ENCODE peak calls at places on chromosome 13, in six cellular contexts. One of them, this sample, is unnamed.
A peak's percentile ranks its signal among the peaks of the same experiment; 100 is the strongest.

GRCh38 chr13:91632071-91632470 is 233.7 kb downstream of the GPC5 start:
- DNase-seq in neural progenitor cell: no peak
- DNase-seq in SK-N-SH: no peak
- DNase-seq in GM23338: no peak
- DNase-seq in GM23248: peak; percentile 3
- DNase-seq in HCT116: no peak
- DNase-seq in this sample: peak; percentile 18

GRCh38 chr13:64591981-64592380 is 2638.2 kb downstream of the PCDH9 start:
- DNase-seq in neural progenitor cell: no peak
- DNase-seq in SK-N-SH: no peak
- DNase-seq in GM23338: no peak
- DNase-seq in GM23248: peak; percentile 44
- DNase-seq in HCT116: no peak
- DNase-seq in this sample: peak; percentile 22

GRCh38 chr13:111893607-111894443 is 173.1 kb upstream of the SOX1 start:
- DNase-seq in neural progenitor cell: peak; percentile 73
- DNase-seq in SK-N-SH: no peak
- DNase-seq in GM23338: peak; percentile 52
- DNase-seq in GM23248: no peak
- DNase-seq in HCT116: no peak
- DNase-seq in this sample: no peak

GRCh38 chr13:30998548-30999140 is 66.2 kb downstream of the TEX26 start:
- DNase-seq in neural progenitor cell: peak; percentile 27
- DNase-seq in SK-N-SH: peak; percentile 77
- DNase-seq in GM23338: no peak
- DNase-seq in GM23248: peak; percentile 55
- DNase-seq in HCT116: no peak
- DNase-seq in this sample: no peak

GRCh38 chr13:88908896-88909535 is 1237.8 kb downstream of the SLITRK5 start:
- DNase-seq in neural progenitor cell: peak; percentile 4
- DNase-seq in SK-N-SH: no peak
- DNase-seq in GM23338: no peak
- DNase-seq in GM23248: no peak
- DNase-seq in HCT116: no peak
- DNase-seq in this sample: no peak

GRCh38 chr13:101416181-101417042 is at the start of gene NALCN:
- DNase-seq in neural progenitor cell: peak; percentile 71
- DNase-seq in SK-N-SH: peak; percentile 82
- DNase-seq in GM23338: peak; percentile 59
- DNase-seq in GM23248: peak; percentile 69
- DNase-seq in HCT116: no peak
- DNase-seq in this sample: peak; percentile 39

GRCh38 chr13:98371624-98372023 is 194.6 kb upstream of the RNF113B start:
- DNase-seq in neural progenitor cell: no peak
- DNase-seq in SK-N-SH: no peak
- DNase-seq in GM23338: no peak
- DNase-seq in GM23248: no peak
- DNase-seq in HCT116: no peak
- DNase-seq in this sample: no peak

GRCh38 chr13:42113478-42113877 is 65.0 kb downstream of the DGKH start:
- DNase-seq in neural progenitor cell: no peak
- DNase-seq in SK-N-SH: no peak
- DNase-seq in GM23338: no peak
- DNase-seq in GM23248: no peak
- DNase-seq in HCT116: no peak
- DNase-seq in this sample: no peak

GRCh38 chr13:48853381-48854102 is 122.2 kb upstream of the FNDC3A start:
- DNase-seq in neural progenitor cell: no peak
- DNase-seq in SK-N-SH: no peak
- DNase-seq in GM23338: no peak
- DNase-seq in GM23248: peak; percentile 20
- DNase-seq in HCT116: no peak
- DNase-seq in this sample: no peak

GRCh38 chr13:65638572-65639168 is 1591.5 kb downstream of the PCDH9 start:
- DNase-seq in neural progenitor cell: peak; percentile 47
- DNase-seq in SK-N-SH: peak; percentile 0
- DNase-seq in GM23338: peak; percentile 72
- DNase-seq in GM23248: peak; percentile 48
- DNase-seq in HCT116: peak; percentile 35
- DNase-seq in this sample: peak; percentile 56

GRCh38 chr13:110498327-110498726 is 63.2 kb downstream of the RAB20 start:
- DNase-seq in neural progenitor cell: no peak
- DNase-seq in SK-N-SH: no peak
- DNase-seq in GM23338: no peak
- DNase-seq in GM23248: no peak
- DNase-seq in HCT116: no peak
- DNase-seq in this sample: no peak

GRCh38 chr13:110501188-110501587 is 60.3 kb downstream of the RAB20 start:
- DNase-seq in neural progenitor cell: no peak
- DNase-seq in SK-N-SH: no peak
- DNase-seq in GM23338: no peak
- DNase-seq in GM23248: no peak
- DNase-seq in HCT116: no peak
- DNase-seq in this sample: no peak

GRCh38 chr13:110498765-110499164 is 62.8 kb downstream of the RAB20 start:
- DNase-seq in neural progenitor cell: no peak
- DNase-seq in SK-N-SH: no peak
- DNase-seq in GM23338: no peak
- DNase-seq in GM23248: no peak
- DNase-seq in HCT116: no peak
- DNase-seq in this sample: no peak

GRCh38 chr13:110497003-110497402 is 64.5 kb downstream of the RAB20 start:
- DNase-seq in neural progenitor cell: no peak
- DNase-seq in SK-N-SH: no peak
- DNase-seq in GM23338: no peak
- DNase-seq in GM23248: no peak
- DNase-seq in HCT116: no peak
- DNase-seq in this sample: no peak

DNA sequence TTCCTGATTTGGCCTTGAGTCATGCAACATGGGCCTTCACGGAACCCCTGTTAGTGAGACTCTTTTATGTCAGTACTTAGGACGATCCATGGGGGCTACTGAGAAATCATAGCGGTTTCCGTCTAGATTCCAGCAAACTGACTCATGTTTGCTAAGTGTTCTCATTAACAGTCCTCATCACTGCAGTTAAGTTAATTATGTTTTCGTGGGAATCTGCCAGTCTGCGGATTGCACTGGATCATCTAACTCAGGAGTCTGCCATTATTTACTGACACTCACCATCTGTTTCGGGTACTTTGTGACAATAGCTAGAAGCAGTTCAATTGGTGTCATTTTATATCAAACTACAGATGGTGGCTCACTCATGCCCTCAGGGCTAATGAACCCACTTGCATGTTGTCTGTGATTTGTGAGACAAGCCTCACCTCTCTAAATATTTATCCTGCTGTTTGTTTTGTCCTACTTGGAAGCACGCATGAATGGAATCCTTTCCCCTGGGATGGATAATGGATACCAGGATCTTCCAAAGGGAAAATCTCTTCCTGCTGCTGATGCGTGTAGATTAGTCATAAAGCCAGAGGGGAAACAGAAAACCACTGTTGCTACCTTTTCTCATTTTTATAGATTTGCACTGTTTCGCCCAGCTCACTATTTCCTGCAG is 61.8 kb downstream of the RAB20 start:
- DNase-seq in neural progenitor cell: no peak
- DNase-seq in SK-N-SH: no peak
- DNase-seq in GM23338: no peak
- DNase-seq in GM23248: no peak
- DNase-seq in HCT116: no peak
- DNase-seq in this sample: peak; percentile 80
- TF ChIP-seq EZH2phosphoT487 in neural progenitor cell: no peak
- TF ChIP-seq EZH2phosphoT487 in SK-N-SH: no peak
- TF ChIP-seq EZH2phosphoT487 in GM23338: no peak
- TF ChIP-seq EZH2phosphoT487 in GM23248: no peak
- TF ChIP-seq EZH2phosphoT487 in HCT116: no peak
- TF ChIP-seq EZH2phosphoT487 in this sample: no peak

GRCh38 chr13:110681868-110682550 is 23.9 kb downstream of the CARS2 start:
- DNase-seq in neural progenitor cell: no peak
- DNase-seq in SK-N-SH: no peak
- DNase-seq in GM23338: no peak
- DNase-seq in GM23248: no peak
- DNase-seq in HCT116: no peak
- DNase-seq in this sample: no peak

GRCh38 chr13:110676511-110677204 is 29.3 kb downstream of the CARS2 start:
- DNase-seq in neural progenitor cell: no peak
- DNase-seq in SK-N-SH: no peak
- DNase-seq in GM23338: no peak
- DNase-seq in GM23248: no peak
- DNase-seq in HCT116: no peak
- DNase-seq in this sample: no peak

GRCh38 chr13:110680852-110681251 is 25.1 kb downstream of the CARS2 start:
- DNase-seq in neural progenitor cell: peak; percentile 46
- DNase-seq in SK-N-SH: peak; percentile 69
- DNase-seq in GM23338: peak; percentile 80
- DNase-seq in GM23248: peak; percentile 51
- DNase-seq in HCT116: peak; percentile 10
- DNase-seq in this sample: peak; percentile 26

GRCh38 chr13:110676057-110676510 is 29.8 kb downstream of the CARS2 start:
- DNase-seq in neural progenitor cell: no peak
- DNase-seq in SK-N-SH: no peak
- DNase-seq in GM23338: no peak
- DNase-seq in GM23248: no peak
- DNase-seq in HCT116: no peak
- DNase-seq in this sample: no peak

DNA sequence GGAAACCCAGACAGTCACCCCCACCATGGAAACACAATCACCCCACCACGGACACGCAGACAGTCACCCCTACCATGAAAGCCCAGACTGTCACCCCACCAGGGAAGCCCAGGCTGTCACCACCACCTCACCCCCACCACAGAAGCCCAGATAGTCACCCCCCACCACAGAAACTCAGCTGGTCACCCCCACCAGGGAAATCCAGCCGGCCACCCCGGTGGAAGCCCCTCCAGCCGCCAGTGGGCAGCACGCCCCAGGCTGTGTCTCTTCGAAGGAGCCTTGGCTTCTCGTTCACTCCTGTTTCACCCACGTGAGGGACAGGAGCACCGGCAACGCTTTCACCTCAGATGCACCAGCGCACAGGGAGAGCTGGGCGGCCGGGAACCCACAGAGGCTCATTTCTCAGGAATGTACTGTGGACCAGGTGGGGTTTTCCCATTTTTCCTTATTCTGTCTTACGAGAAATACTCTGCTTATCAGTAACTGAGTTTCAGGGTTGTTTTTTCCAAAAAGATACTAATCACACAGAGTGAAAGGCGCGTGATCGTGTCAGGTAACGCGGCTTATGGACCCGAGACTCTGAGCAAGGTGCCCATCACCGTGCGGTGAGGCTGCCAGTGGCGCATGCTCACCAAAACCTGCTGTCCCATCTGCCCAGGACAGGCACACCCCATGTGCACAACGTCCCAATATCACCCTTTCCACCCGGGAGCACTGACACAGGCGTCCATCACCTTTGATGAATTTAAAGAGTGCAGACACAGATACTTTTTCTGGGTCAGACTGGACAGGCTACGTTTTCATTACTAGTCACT is 28.0 kb downstream of the CARS2 start:
- DNase-seq in neural progenitor cell: no peak
- DNase-seq in SK-N-SH: no peak
- DNase-seq in GM23338: no peak
- DNase-seq in GM23248: no peak
- DNase-seq in HCT116: no peak
- DNase-seq in this sample: no peak
- H3K36me3 ChIP-seq in neural progenitor cell: no peaks in the 10 kb centered on the region
- H3K36me3 ChIP-seq in SK-N-SH: peaks cover 45% of the 10 kb centered on the region
- H3K36me3 ChIP-seq in GM23338: peaks cover 13% of the 10 kb centered on the region
- H3K36me3 ChIP-seq in GM23248: peaks cover 13% of the 10 kb centered on the region
- H3K36me3 ChIP-seq in HCT116: peaks cover 36% of the 10 kb centered on the region
- H3K36me3 ChIP-seq in this sample: peaks cover 15% of the 10 kb centered on the region

DNA sequence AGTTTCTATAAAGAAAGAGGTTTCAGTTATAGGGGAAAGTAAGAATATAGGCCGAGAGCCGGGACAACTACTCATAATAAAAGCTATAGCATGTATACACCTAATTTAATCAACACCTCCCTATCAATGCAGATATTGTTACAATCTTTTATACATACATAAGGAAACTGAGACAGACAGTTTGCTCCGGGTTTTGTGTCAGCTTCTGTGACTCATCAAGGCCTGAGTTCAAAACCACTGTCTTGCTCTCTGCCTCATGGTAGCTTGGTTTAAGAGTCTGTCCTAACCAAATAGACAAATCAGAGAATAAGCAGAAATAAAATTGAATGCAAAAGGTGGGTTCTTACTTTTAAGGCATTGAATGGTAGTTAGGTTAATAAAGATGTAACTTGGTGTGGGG is 222.9 kb downstream of the GGACT start:
- DNase-seq in neural progenitor cell: no peak
- DNase-seq in SK-N-SH: no peak
- DNase-seq in GM23338: no peak
- DNase-seq in GM23248: no peak
- DNase-seq in HCT116: no peak
- DNase-seq in this sample: no peak
- H3K4me1 ChIP-seq in neural progenitor cell: peaks cover 6% of the 10 kb centered on the region
- H3K4me1 ChIP-seq in SK-N-SH: no peaks in the 10 kb centered on the region
- H3K4me1 ChIP-seq in GM23338: peaks cover 29% of the 10 kb centered on the region
- H3K4me1 ChIP-seq in GM23248: peaks cover 33% of the 10 kb centered on the region
- H3K4me1 ChIP-seq in HCT116: peaks cover 33% of the 10 kb centered on the region
- H3K4me1 ChIP-seq in this sample: peaks cover 20% of the 10 kb centered on the region

GRCh38 chr13:38688674-38689073 is 1.8 kb downstream of the FREM2 start:
- DNase-seq in neural progenitor cell: no peak
- DNase-seq in SK-N-SH: no peak
- DNase-seq in GM23338: no peak
- DNase-seq in GM23248: no peak
- DNase-seq in HCT116: no peak
- DNase-seq in this sample: no peak

GRCh38 chr13:38684714-38685113 is 2.2 kb upstream of the FREM2 start:
- DNase-seq in neural progenitor cell: no peak
- DNase-seq in SK-N-SH: no peak
- DNase-seq in GM23338: no peak
- DNase-seq in GM23248: no peak
- DNase-seq in HCT116: no peak
- DNase-seq in this sample: no peak

GRCh38 chr13:38687246-38688229 is 661 bp downstream of the FREM2 start:
- DNase-seq in neural progenitor cell: peak; percentile 68
- DNase-seq in SK-N-SH: peak; percentile 15
- DNase-seq in GM23338: peak; percentile 69
- DNase-seq in GM23248: peak; percentile 25
- DNase-seq in HCT116: no peak
- DNase-seq in this sample: no peak

GRCh38 chr13:38686635-38687245 is at the start of gene FREM2:
- DNase-seq in neural progenitor cell: peak; percentile 97
- DNase-seq in SK-N-SH: no peak
- DNase-seq in GM23338: peak; percentile 98
- DNase-seq in GM23248: peak; percentile 33
- DNase-seq in HCT116: no peak
- DNase-seq in this sample: peak; percentile 15

DNA sequence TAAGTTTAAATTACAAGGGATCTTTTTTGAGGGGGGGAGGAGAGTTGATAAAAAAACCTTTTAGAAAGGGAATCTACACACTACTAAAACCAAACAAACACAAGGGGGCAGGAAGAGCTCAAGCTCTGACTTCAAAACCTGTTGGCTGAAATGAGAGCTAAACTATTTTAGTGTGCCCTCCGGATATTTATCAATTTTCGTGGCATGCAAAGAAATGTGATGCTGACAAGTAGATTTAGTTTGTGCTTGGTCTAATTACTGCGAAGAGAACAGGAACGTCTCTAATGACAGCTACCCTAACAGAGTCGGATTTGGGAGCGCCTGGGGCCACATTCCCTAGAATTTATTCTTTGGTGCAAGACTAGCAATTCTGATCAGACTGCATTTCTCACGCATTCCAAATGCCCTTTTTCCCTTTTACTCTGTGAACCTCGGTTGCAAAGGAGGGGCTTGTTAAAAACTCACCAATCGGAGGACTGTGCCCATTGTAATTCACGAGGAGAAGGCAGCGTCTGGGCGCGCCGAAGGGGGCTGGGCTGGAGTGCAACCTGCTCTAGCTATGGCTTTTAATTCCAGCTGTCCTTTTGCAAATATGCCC is 804 bp upstream of the FREM2 start:
- DNase-seq in neural progenitor cell: peak; percentile 83
- DNase-seq in SK-N-SH: peak; percentile 16
- DNase-seq in GM23338: peak; percentile 85
- DNase-seq in GM23248: peak; percentile 31
- DNase-seq in HCT116: no peak
- DNase-seq in this sample: peak; percentile 26
- TF ChIP-seq EZH2phosphoT487 in neural progenitor cell: no peak
- TF ChIP-seq EZH2phosphoT487 in SK-N-SH: no peak
- TF ChIP-seq EZH2phosphoT487 in GM23338: no peak
- TF ChIP-seq EZH2phosphoT487 in GM23248: no peak
- TF ChIP-seq EZH2phosphoT487 in HCT116: no peak
- TF ChIP-seq EZH2phosphoT487 in this sample: no peak

This sample was measured in PC-3.